ENCODE peak calls at places on chromosomes 16 and 17, in four cellular contexts. J is GM12878, A is K562, H is HepG2. W is an unnamed sample.

GRCh38 chr17:83109386-83109785 is 30.0 kb downstream of the METRNL start:
- DNase-seq in H (no peak), A (no peak), J (no peak), W (no peak)

GRCh38 chr16:54178491-54178976 is 108.1 kb downstream of the IRX3 start:
- DNase-seq in J (no peak), A (no peak), H (no peak), W (no peak)

GRCh38 chr17:64658931-64659330 is 3.2 kb downstream of the SMURF2 start:
- DNase-seq in A (no peak), J (no peak), H (no peak), W (no peak)

GRCh38 chr16:425082-425718 is at the start of gene RAB11FIP3:
- DNase-seq in A (peak; percentile 93), H (peak; percentile 53), J (peak; percentile 35), W (peak; percentile 80)

GRCh38 chr17:17565471-17566365 is 25.8 kb downstream of the PEMT start:
- DNase-seq in A (no peak), J (no peak), H (no peak), W (no peak)

GRCh38 chr17:50663812-50664374 is 29.2 kb downstream of the ABCC3 start:
- DNase-seq in H (peak; percentile 61), A (no peak), J (no peak), W (no peak)

GRCh38 chr17:42325026-42325425 is 36.7 kb downstream of the STAT5A start:
- DNase-seq in J (no peak), A (no peak), H (no peak), W (no peak)

GRCh38 chr17:36496018-36496789 is 9.7 kb downstream of the ZNHIT3 start:
- DNase-seq in J (no peak), A (peak; percentile 9), H (no peak), W (no peak)

GRCh38 chr16:531494-532125 is 4.1 kb downstream of the CAPN15 start:
- DNase-seq in H (no peak), J (no peak), A (no peak), W (no peak)

GRCh38 chr17:76371656-76372628 is 12.5 kb upstream of the SPHK1 start:
- DNase-seq in H (no peak), A (no peak), J (no peak), W (no peak)

GRCh38 chr16:51549836-51550235 is 398.8 kb upstream of the SALL1 start:
- DNase-seq in H (no peak), J (no peak), A (no peak), W (no peak)

GRCh38 chr16:50261160-50261706 is 5.1 kb upstream of the ADCY7 start:
- DNase-seq in A (no peak), J (no peak), H (no peak), W (no peak)

GRCh38 chr17:79339311-79339710 is 264.7 kb downstream of the ENGASE start:
- DNase-seq in J (no peak), H (no peak), A (no peak), W (no peak)

GRCh38 chr17:29844339-29845048 is 85.5 kb downstream of the SSH2 start:
- DNase-seq in A (peak; percentile 16), H (no peak), J (no peak), W (no peak)

GRCh38 chr17:37458805-37459204 is 30.9 kb upstream of the DUSP14 start:
- DNase-seq in A (no peak), J (no peak), H (no peak), W (no peak)

GRCh38 chr16:79605999-79606398 is 5.5 kb upstream of the MAF start:
- DNase-seq in H (no peak), A (no peak), J (no peak), W (no peak)

GRCh38 chr16:67883872-67884261 is 818 bp upstream of the NRN1L start:
- DNase-seq in J (no peak), A (peak; percentile 76), H (peak; percentile 51), W (peak; percentile 88)

GRCh38 chr16:28477311-28477920 is 5.3 kb upstream of the NPIPB7 start:
- DNase-seq in A (no peak), J (no peak), H (no peak), W (no peak)

GRCh38 chr16:15807603-15808009 is 49.2 kb downstream of the MYH11 start:
- DNase-seq in A (peak; percentile 25), H (no peak), J (no peak), W (peak; percentile 20)

GRCh38 chr16:12089492-12090161 is 113.1 kb downstream of the SNX29 start:
- DNase-seq in J (no peak), H (peak; percentile 48), A (peak; percentile 51), W (peak; percentile 53)

GRCh38 chr16:72876981-72877373 is 171.0 kb downstream of the ZFHX3 start:
- DNase-seq in H (no peak), J (no peak), A (no peak), W (no peak)

GRCh38 chr17:19418312-19418992 is 7.4 kb downstream of the RNF112 start:
- DNase-seq in H (no peak), A (no peak), J (no peak), W (no peak)

GRCh38 chr17:45895304-45895968 is 1.1 kb downstream of the MAPT start:
- DNase-seq in A (no peak), J (no peak), H (no peak), W (peak; percentile 38)

GRCh38 chr17:76725580-76726230 is 701 bp downstream of the JMJD6 start:
- DNase-seq in J (no peak), H (peak; percentile 43), A (peak; percentile 73), W (peak; percentile 18)

GRCh38 chr16:8972843-8973586 is 9.3 kb upstream of the USP7 start:
- DNase-seq in J (no peak), H (no peak), A (no peak), W (no peak)

GRCh38 chr17:21174186-21174585 is 39.8 kb downstream of the TMEM11 start:
- DNase-seq in A (no peak), H (no peak), J (no peak), W (no peak)

GRCh38 chr17:76246080-76247066 is 6.1 kb upstream of the RNF157 start:
- DNase-seq in A (no peak), H (peak; percentile 67), J (peak; percentile 98), W (no peak)

GRCh38 chr16:24319415-24319814 is 63.3 kb downstream of the CACNG3 start:
- DNase-seq in A (no peak), J (no peak), H (no peak), W (no peak)

GRCh38 chr16:24318670-24319069 is 62.5 kb downstream of the CACNG3 start:
- DNase-seq in A (no peak), J (no peak), H (no peak), W (peak; percentile 58)

GRCh38 chr16:24322106-24322505 is 66.0 kb downstream of the CACNG3 start:
- DNase-seq in A (no peak), J (no peak), H (no peak), W (no peak)
- TF ChIP-seq ETV6 in A (no peak), J (no peak), H (no peak), W (no peak)

DNA sequence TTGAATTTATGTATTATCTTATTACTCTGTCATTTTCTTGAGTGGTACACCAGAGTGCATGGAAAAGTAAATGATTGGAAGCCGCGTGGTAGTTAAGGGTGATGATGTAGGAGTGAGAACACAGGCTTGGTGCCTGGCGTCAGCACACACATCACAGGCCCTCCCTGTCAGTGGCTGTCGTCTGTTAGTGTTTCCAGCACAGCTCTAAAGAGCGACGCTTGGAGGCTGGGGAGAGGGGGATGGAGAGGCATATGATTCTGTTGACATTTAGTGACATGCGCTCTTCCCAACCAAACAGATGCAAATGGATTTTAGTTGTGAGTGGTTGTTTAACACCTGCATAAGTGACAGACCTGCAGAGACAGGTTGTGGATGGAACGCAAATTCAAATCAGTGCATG is 222.2 kb downstream of the WWOX start:
- DNase-seq in H (no peak), A (no peak), J (no peak), W (no peak)
- TF ChIP-seq CREM in H (no peak), A (no peak), J (no peak), W (no peak)

GRCh38 chr17:38750044-38750311 is 1.8 kb upstream of the PCGF2 start:
- DNase-seq in A (no peak), J (no peak), H (no peak), W (no peak)

GRCh38 chr17:38747385-38748328 is 479 bp downstream of the PCGF2 start:
- DNase-seq in H (no peak), J (no peak), A (peak; percentile 89), W (peak; percentile 64)

GRCh38 chr17:38746893-38747384 is 1.2 kb downstream of the PCGF2 start:
- DNase-seq in A (no peak), H (no peak), J (no peak), W (no peak)

GRCh38 chr17:38749222-38750043 is 1.3 kb upstream of the PCGF2 start:
- DNase-seq in A (peak; percentile 59), H (peak; percentile 89), J (no peak), W (peak; percentile 80)

GRCh38 chr17:38748329-38749221 is at the start of gene PCGF2:
- DNase-seq in H (peak; percentile 89), A (peak; percentile 77), J (no peak), W (peak; percentile 96)
- TF ChIP-seq CREB1 in H (no peak), A (no peak), J (no peak), W (no peak)

DNA sequence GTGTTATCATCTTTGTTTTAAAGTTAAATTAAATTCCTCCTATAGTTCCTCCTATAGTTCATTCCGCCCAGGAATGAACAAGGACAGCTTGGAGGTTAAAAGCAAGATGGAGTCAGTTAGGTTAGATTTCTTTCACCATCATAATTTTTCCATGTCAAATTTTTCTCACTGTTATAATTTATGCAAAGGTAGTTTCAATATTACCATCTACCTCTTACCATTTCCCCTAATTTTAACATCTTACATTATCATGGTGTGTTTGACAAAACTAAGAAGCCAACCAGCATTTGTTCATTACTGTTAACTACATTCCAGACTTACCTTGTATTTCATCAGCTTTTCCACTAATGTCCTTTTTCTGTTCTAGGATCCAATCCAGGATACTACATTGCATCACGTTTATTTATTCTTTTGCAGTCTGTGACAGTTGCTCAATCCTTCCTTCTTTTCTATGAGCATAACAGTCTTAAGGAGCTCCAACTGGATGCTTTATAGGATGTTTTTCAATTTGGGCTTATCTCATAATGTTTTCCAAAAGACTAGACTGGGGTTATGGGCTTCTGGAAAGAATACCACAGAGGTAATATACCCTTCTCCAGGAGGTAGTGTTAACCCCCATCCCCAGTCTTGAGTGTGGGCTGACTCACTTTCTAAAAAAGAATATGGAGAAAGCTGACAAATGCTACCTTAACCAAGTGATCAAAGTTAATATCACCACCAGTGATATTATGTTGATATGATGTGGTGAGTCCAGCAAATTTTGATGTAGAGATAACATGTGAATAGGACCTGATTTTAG is 158.5 kb downstream of the PPM1E start:
- DNase-seq in J (no peak), A (no peak), H (no peak), W (no peak)
- TF ChIP-seq ETV6 in J (no peak), A (no peak), H (no peak), W (no peak)

DNA sequence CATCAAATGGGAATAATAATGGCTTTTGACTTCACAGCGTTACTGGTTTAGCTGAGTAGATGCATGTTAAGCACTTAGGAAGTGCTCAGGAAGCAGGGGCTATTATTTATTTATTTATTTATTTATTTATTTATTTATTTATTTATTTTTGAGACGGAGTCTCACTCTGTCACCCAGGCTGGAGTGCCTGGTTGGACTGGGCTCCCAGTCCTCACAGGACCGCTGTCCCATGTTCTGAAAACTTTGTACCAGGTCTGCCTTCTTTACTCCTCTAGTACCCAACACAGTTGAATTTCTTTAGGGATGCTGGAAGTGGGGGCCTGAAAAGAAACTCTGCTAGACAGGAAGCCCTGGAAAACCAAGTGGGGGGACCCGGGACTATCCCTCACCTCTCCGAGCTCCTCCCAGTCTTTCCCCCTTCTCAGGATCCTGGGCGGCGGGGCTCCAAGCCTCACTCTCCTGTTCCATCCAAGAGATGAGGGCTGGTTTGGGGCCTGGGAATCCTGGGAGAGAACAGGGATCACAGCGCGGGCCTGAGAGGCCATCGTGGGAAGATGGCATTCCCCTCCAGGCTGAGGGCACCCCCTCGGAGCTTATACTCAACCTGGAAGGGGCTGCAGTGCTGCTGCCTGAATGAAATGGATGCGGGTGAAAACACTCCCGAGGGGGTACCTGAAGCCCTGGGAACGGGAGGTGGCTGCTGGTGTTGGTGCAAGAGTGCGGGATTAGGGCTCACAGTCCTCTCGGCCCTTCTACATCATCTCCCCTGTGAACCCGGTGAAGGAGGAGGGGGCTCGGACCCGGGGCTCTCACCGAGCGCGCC is 682 bp downstream of the ZNF688 start:
- DNase-seq in J (no peak), A (no peak), H (no peak), W (peak; percentile 40)
- TF ChIP-seq CREM in J (no peak), A (no peak), H (no peak), W (no peak)